ENCODE peak calls at places on chromosome 12, in ten cellular contexts. M is NCI-H2081 treated with DMSO at 0.1 percent for 48 hours; T is ELR; P is neural progenitor cell; H is lower leg skin; W is WTC11; R is HuH-7.5; A is glomerular endothelial cell; U is OCI-LY7; O is stimulated activated CD4-positive, alpha-beta T cell treated with anti-CD3 and anti-CD28 coated beads, Interleukin-2, amount 100 ng/mL, for 24 hours. N is an unnamed sample.

GRCh38 chr12:9615420-9616135 is 7.9 kb upstream of the KLRB1 start:
- DNase-seq in M (no peak), T (no peak), P (no peak), H (no peak), W (no peak), R (no peak), A (no peak), U (peak), O (no peak), N (no peak)

GRCh38 chr12:123126294-123127144 is 24.4 kb downstream of the PITPNM2 start:
- DNase-seq in M (no peak), T (peak), P (no peak), H (no peak), W (no peak), R (no peak), A (peak), U (no peak), O (no peak), N (no peak)

GRCh38 chr12:115155665-115156645 is 472.0 kb upstream of the TBX3 start:
- DNase-seq in M (no peak), T (peak), P (no peak), H (no peak), W (no peak), R (no peak), A (no peak), U (no peak), O (no peak), N (no peak)

GRCh38 chr12:113169697-113170096 is 15.6 kb downstream of the DDX54 start:
- DNase-seq in M (no peak), T (no peak), P (no peak), H (no peak), W (no peak), R (peak), A (no peak), U (no peak), O (no peak), N (no peak)

GRCh38 chr12:90741611-90742010 is 213.4 kb downstream of the CCER1 start:
- DNase-seq in M (no peak), T (no peak), P (no peak), H (no peak), W (no peak), R (no peak), A (no peak), U (no peak), O (no peak), N (no peak)

GRCh38 chr12:120039711-120040110 is 50.7 kb downstream of the BICDL1 start:
- DNase-seq in M (no peak), T (no peak), P (peak), H (no peak), W (no peak), R (no peak), A (no peak), U (no peak), O (no peak), N (no peak)

GRCh38 chr12:24798335-24798734 is 150.6 kb downstream of the BCAT1 start:
- DNase-seq in M (no peak), T (no peak), P (no peak), H (no peak), W (no peak), R (no peak), A (no peak), U (peak), O (no peak), N (no peak)

GRCh38 chr12:108782971-108783370 is 51.7 kb upstream of the CORO1C start:
- DNase-seq in M (no peak), T (no peak), P (no peak), H (no peak), W (no peak), R (no peak), A (no peak), U (no peak), O (no peak), N (no peak)

GRCh38 chr12:124379379-124379937 is 84.6 kb downstream of the RFLNA start:
- DNase-seq in M (no peak), T (no peak), P (no peak), H (no peak), W (no peak), R (no peak), A (no peak), U (no peak), O (no peak), N (no peak)

GRCh38 chr12:6047249-6048227 is 76.9 kb downstream of the VWF start:
- DNase-seq in M (no peak), T (peak), P (no peak), H (no peak), W (no peak), R (no peak), A (no peak), U (no peak), O (no peak), N (no peak)

GRCh38 chr12:29133680-29134079 is 15.4 kb upstream of the FAR2 start:
- DNase-seq in M (no peak), T (no peak), P (no peak), H (no peak), W (no peak), R (no peak), A (no peak), U (no peak), O (no peak), N (no peak)

GRCh38 chr12:83408168-83408567 is 721.5 kb downstream of the TMTC2 start:
- DNase-seq in M (no peak), T (no peak), P (no peak), H (no peak), W (no peak), R (no peak), A (no peak), U (no peak), O (no peak), N (no peak)

GRCh38 chr12:6563448-6564050 is 4.5 kb downstream of the NOP2 start:
- DNase-seq in M (no peak), T (peak), P (peak), H (peak), W (peak), R (peak), A (no peak), U (peak), O (peak), N (no peak)

GRCh38 chr12:24719293-24719721 is 229.6 kb downstream of the BCAT1 start:
- DNase-seq in M (no peak), T (peak), P (no peak), H (no peak), W (no peak), R (no peak), A (peak), U (no peak), O (peak), N (no peak)

GRCh38 chr12:89344862-89345202 is 7.5 kb downstream of the DUSP6 start:
- DNase-seq in M (no peak), T (no peak), P (no peak), H (no peak), W (no peak), R (no peak), A (no peak), U (no peak), O (no peak), N (no peak)

N was measured in type B pancreatic cell.